ENCODE peak calls at places on chromosomes 12 and 14, in seven cellular contexts. J, T, P, Z, X, H and Q are unnamed samples.

GRCh38 chr12:27896419-27896990 is 76.0 kb downstream of the PTHLH start:
- DNase-seq in H (no peak), X (no peak), P (no peak), J (no peak), T (peak), Z (no peak), Q (no peak)

GRCh38 chr14:51545396-51545795 is 106.3 kb upstream of the FRMD6 start:
- DNase-seq in P (no peak), T (no peak), X (no peak), H (no peak), Z (peak), J (no peak), Q (no peak)

GRCh38 chr12:77104792-77105191 is 39.4 kb upstream of the E2F7 start:
- DNase-seq in H (no peak), Z (peak), P (no peak), J (no peak), X (no peak), T (no peak), Q (no peak)

GRCh38 chr14:105475916-105476845 is 1.6 kb downstream of the CRIP2 start:
- DNase-seq in T (no peak), X (no peak), P (peak), Z (peak), H (no peak), J (no peak), Q (no peak)

GRCh38 chr12:56151672-56152131 is 685 bp upstream of the MYL6B start:
- DNase-seq in T (peak), Z (no peak), X (peak), J (peak), P (no peak), H (peak), Q (peak)

GRCh38 chr12:109047081-109047805 is 5.1 kb upstream of the USP30 start:
- DNase-seq in X (no peak), J (peak), T (no peak), Z (peak), H (no peak), P (no peak), Q (no peak)

GRCh38 chr12:91687052-91688017 is 458.3 kb downstream of the BTG1 start:
- DNase-seq in T (peak), P (no peak), H (no peak), J (peak), X (peak), Z (peak), Q (no peak)

GRCh38 chr14:33871394-33871793 is 79.5 kb downstream of the EGLN3 start:
- DNase-seq in H (peak), Z (no peak), X (no peak), J (no peak), P (no peak), T (no peak), Q (no peak)

GRCh38 chr12:4781212-4781611 is 61.0 kb downstream of the GALNT8 start:
- DNase-seq in X (no peak), Z (no peak), J (no peak), P (no peak), H (no peak), T (no peak), Q (no peak)

GRCh38 chr14:33840797-33841196 is 110.1 kb downstream of the EGLN3 start:
- DNase-seq in P (no peak), Z (no peak), J (no peak), H (no peak), T (no peak), X (no peak), Q (no peak)

GRCh38 chr14:38469156-38469555 is 213.3 kb upstream of the CLEC14A start:
- DNase-seq in H (no peak), Z (no peak), X (no peak), P (no peak), T (no peak), J (no peak), Q (no peak)

GRCh38 chr14:23145794-23146422 is 26.9 kb upstream of the CEBPE start:
- DNase-seq in Z (no peak), H (no peak), T (no peak), J (peak), P (peak), X (no peak), Q (no peak)

GRCh38 chr14:77284066-77284855 is 13.3 kb upstream of the NGB start:
- DNase-seq in H (no peak), Z (no peak), J (no peak), T (no peak), P (no peak), X (no peak), Q (no peak)

GRCh38 chr12:105977256-105978051 is 161.3 kb downstream of the NUAK1 start:
- DNase-seq in T (no peak), P (no peak), H (no peak), X (no peak), J (no peak), Z (peak), Q (no peak)

GRCh38 chr12:54033980-54034783 is 1.3 kb downstream of the HOXC5 start:
- DNase-seq in H (no peak), J (no peak), X (no peak), Z (no peak), P (no peak), T (no peak), Q (no peak)

GRCh38 chr12:38691164-38691563 is 214.2 kb downstream of the CPNE8 start:
- DNase-seq in J (no peak), Z (peak), P (no peak), T (no peak), X (peak), H (no peak), Q (no peak)

GRCh38 chr12:4679711-4680110 is 30.8 kb downstream of the NDUFA9 start:
- DNase-seq in Z (no peak), T (no peak), H (no peak), X (no peak), P (no peak), J (no peak), Q (no peak)

GRCh38 chr12:120242275-120242799 is 23.2 kb downstream of the PXN start:
- DNase-seq in P (no peak), J (no peak), Z (no peak), T (no peak), H (no peak), X (no peak), Q (no peak)

GRCh38 chr14:64760146-64760755 is 56.0 kb downstream of the PLEKHG3 start:
- DNase-seq in Z (peak), T (peak), J (peak), P (no peak), H (peak), X (no peak), Q (peak)

GRCh38 chr14:83300454-83301064 is 1766.9 kb upstream of the SEL1L start:
- DNase-seq in H (no peak), J (peak), Z (peak), X (no peak), T (peak), P (no peak), Q (no peak)

GRCh38 chr14:92644166-92644565 is 104.3 kb downstream of the LGMN start:
- DNase-seq in P (no peak), X (peak), Z (peak), T (no peak), J (no peak), H (no peak), Q (no peak)

GRCh38 chr14:80787876-80788275 is 153.7 kb downstream of the CEP128 start:
- DNase-seq in P (no peak), Z (no peak), X (no peak), T (no peak), H (no peak), J (no peak), Q (no peak)

GRCh38 chr14:96362071-96362964 is 823 bp downstream of the ATG2B start:
- DNase-seq in Z (no peak), P (no peak), H (peak), X (no peak), J (peak), T (peak), Q (peak)

GRCh38 chr12:118035194-118036041 is 18.9 kb downstream of the RFC5 start:
- DNase-seq in H (no peak), T (peak), X (no peak), J (peak), Z (no peak), P (no peak), Q (no peak)

GRCh38 chr12:43148711-43149110 is 403.3 kb downstream of the ADAMTS20 start:
- DNase-seq in H (no peak), J (no peak), Z (no peak), X (peak), T (no peak), P (no peak), Q (no peak)

GRCh38 chr14:22653012-22653621 is 9.0 kb upstream of the OR6J1 start:
- DNase-seq in T (peak), J (peak), X (peak), H (peak), P (peak), Z (peak), Q (peak)

GRCh38 chr14:81471062-81471461 is 62.6 kb downstream of the SEL1L start:
- DNase-seq in Z (no peak), J (no peak), P (no peak), X (no peak), T (peak), H (no peak), Q (no peak)

GRCh38 chr14:68894123-68894522 is 85.0 kb downstream of the ACTN1 start:
- DNase-seq in J (no peak), H (no peak), P (peak), Z (peak), X (no peak), T (no peak), Q (no peak)

GRCh38 chr14:28975084-28975483 is 208.5 kb downstream of the FOXG1 start:
- DNase-seq in Z (no peak), H (no peak), T (no peak), X (no peak), P (no peak), J (no peak), Q (no peak)

GRCh38 chr14:90453401-90453951 is 56.6 kb downstream of the CALM1 start:
- DNase-seq in P (peak), H (no peak), J (no peak), T (no peak), Z (peak), X (no peak), Q (no peak)

GRCh38 chr14:23364164-23364571 is 804 bp downstream of the EFS start:
- DNase-seq in P (peak), X (no peak), H (no peak), J (no peak), Z (peak), T (no peak), Q (no peak)

GRCh38 chr12:130079254-130079653 is 83.0 kb upstream of the FZD10 start:
- DNase-seq in T (no peak), Z (no peak), J (peak), H (no peak), X (no peak), P (no peak), Q (no peak)

GRCh38 chr12:18690653-18691052 is 47.2 kb downstream of the PLCZ1 start:
- DNase-seq in H (no peak), X (peak), J (peak), T (no peak), P (no peak), Z (peak), Q (no peak)

GRCh38 chr14:98937712-98938505 is 334.1 kb downstream of the BCL11B start:
- DNase-seq in P (no peak), X (no peak), Z (no peak), J (no peak), T (no peak), H (no peak), Q (no peak)

GRCh38 chr14:51002406-51002984 is 58.2 kb upstream of the PYGL start:
- DNase-seq in T (no peak), X (no peak), Z (no peak), J (no peak), H (no peak), P (no peak), Q (no peak)

GRCh38 chr12:111582133-111582747 is 16.9 kb downstream of the ATXN2 start:
- DNase-seq in H (no peak), J (no peak), P (no peak), Z (no peak), X (no peak), T (no peak), Q (no peak)

GRCh38 chr12:108959748-108960655 is 60.9 kb downstream of the SVOP start:
- DNase-seq in P (no peak), Z (no peak), J (no peak), T (no peak), H (no peak), X (no peak), Q (no peak)

GRCh38 chr14:103628684-103629502 is at the start of gene KLC1:
- DNase-seq in J (peak), H (peak), T (peak), X (no peak), P (peak), Z (peak), Q (peak)
- TF ChIP-seq CTCF in J (no peak), H (no peak), T (no peak), X (no peak), P (peak), Z (no peak), Q (no peak)

GRCh38 chr12:116737774-116738657 is at the start of the genes RNFT2 and SPRING1:
- DNase-seq in T (peak), J (peak), H (peak), Z (peak), X (peak), P (peak), Q (peak)
- TF ChIP-seq CTCF in T (no peak), J (no peak), H (peak), Z (no peak), X (no peak), P (peak), Q (no peak)

GRCh38 chr14:46582826-46583225 is 68.8 kb downstream of the RPL10L start:
- DNase-seq in H (no peak), J (no peak), T (no peak), X (no peak), P (no peak), Z (no peak), Q (no peak)

DNA sequence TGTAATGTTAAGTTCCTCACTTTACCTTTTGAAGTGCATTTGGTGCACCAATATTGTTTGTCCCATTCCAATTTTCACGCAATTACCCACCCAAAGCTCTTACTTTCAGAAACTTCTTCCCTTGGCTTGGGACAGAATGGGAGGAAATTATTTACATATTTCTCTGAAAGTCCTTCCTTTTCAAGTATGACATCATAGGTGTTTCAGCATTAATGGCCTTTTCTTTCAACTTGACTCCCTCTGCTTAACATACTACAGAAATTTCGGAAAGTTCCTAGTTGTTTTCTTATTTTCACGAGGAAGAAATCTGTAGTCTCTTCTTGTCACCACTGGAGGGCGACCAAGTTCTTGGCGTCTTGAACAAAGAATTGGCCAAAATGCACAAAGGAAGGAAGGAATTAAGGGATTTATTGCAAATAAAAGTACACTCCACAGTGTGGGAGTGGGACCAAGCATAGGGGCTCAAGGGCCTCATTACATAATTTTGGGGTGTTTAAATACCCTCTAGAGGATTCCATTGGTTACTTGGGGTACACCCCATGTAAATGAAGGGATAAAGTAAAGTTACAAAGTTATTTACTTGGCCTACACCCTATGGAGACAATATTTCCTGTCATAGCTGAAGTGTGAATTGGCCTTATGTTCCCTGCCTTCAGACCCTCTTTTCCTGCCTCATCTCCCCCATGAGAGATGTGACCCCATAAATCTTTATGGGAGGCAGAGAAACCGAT is 70.5 kb downstream of the RPL10L start:
- DNase-seq in Z (peak), T (peak), H (no peak), X (no peak), P (no peak), J (peak), Q (no peak)
- TF ChIP-seq CTCF in Z (peak), T (peak), H (peak), X (peak), P (no peak), J (peak), Q (no peak)

GRCh38 chr14:48086516-48086915 is 411.1 kb upstream of the MDGA2 start:
- DNase-seq in P (no peak), J (no peak), Z (no peak), H (no peak), T (no peak), X (no peak), Q (no peak)
- TF ChIP-seq CTCF in P (no peak), J (no peak), Z (no peak), H (no peak), T (no peak), X (no peak), Q (no peak)

DNA sequence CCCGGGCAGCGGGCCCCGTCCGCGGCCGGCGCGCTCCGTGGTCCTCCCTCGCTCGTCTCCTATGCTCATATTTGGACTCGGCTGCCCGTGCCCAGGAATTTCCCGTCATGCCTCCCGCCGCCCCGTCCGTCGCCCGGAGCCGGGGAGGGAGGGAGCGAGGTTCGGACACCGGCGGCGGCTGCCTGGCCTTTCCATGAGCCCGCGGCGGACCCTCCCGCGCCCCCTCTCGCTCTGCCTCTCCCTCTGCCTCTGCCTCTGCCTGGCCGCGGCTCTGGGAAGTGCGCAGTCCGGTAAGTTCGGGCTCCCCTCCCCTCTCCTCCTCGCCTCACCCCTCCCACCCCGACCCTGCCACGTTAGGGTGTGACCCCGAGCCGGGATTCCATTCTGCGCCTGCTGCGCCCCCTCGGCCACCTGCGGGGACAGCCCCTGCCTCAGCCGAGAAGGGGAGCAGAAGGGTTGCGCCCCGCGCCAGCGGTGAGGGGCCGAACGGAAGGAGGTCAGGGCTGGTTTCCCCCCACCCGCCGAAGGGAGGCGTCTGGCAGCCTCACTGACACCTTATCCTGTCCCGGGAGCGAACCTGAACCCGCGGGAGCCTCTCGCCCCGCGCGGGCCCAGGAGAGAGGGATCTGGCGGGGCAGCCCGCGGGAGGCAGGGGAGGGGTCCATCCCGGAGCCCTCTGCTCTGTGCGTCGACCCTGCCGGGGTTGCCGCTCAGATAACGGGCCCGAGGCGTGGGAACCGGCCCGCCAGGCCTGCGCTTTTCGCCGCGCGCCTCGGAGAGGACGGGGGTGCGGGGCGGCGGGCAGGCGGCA is at the start of gene MSRB3:
- DNase-seq in H (peak), J (peak), P (peak), X (peak), T (peak), Z (peak), Q (no peak)
- TF ChIP-seq CTCF in H (no peak), J (peak), P (peak), X (peak), T (peak), Z (no peak), Q (no peak)

DNA sequence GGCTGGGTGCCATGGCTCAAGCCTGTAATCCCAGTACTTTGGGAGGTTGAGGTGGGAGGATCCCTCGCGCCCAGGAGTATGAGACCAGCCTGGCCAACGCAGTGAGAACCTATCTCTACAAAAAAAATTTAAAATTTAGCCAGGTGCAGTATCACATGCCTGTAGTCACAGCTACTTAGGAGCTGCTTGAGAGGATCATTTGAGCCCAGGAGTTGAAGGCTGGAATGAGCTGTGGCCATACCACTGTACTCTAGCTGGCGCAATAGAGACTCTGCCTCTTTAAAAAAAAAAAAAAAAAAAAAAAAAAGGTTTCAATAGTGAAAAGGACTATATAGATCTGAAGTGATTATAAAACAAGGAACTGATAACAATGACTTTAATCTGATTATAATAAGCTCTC is 13.5 kb downstream of the PSMA3 start:
- DNase-seq in H (no peak), P (no peak), Z (no peak), X (no peak), T (no peak), J (no peak), Q (no peak)
- TF ChIP-seq CTCF in H (no peak), P (no peak), Z (no peak), X (no peak), T (no peak), J (no peak), Q (no peak)

DNA sequence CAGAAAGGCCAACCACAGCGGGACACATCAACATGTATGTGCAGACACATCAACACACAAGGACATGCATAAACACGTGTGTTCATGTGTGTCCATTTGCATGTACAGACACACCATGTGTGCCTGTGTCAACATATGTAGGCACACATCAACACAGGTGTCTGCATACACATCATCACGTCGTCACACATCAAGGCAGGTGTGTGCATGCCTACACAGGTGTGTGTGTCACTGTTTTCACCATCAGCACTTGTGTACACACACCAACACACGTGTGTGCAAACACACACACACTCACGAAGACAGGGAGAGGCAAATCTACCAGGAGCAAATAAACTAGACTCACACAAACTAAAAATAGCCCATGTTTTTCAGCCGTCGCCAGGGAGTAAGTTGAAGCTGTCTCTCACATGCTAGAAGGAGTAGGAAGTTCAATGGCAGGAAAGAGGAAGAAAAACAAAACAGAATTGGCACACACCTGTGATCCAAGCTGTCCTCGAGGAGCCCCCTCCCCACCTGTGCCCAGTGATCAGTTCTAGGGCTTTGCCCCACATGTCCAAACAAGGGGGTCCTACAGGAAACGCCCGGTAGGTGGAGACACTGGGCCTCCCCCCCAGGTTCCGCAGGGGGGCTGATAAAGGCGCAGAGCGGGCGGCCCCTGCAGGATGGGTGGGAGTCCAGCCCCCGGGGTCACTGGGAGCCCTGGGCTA is 7.4 kb downstream of the SCARB1 start:
- DNase-seq in Z (no peak), X (no peak), T (no peak), H (no peak), P (no peak), J (no peak), Q (no peak)
- TF ChIP-seq CTCF in Z (no peak), X (no peak), T (peak), H (no peak), P (peak), J (no peak), Q (no peak)